ENCODE peak calls at places on chromosome 11, in four cellular contexts. One of them, this sample, is unnamed.

GRCh38 chr11:96052921-96053631 is 129.2 kb upstream of the MTMR2 start:
- DNase-seq in H7: no peak
- DNase-seq in activated naive CD4-positive, alpha-beta T cell treated with anti-CD3 and anti-CD28 coated beads for 36 hours: no peak
- DNase-seq in COLO829: no peak
- DNase-seq in this sample: no peak

GRCh38 chr11:24585192-24585591 is 88.3 kb downstream of the LUZP2 start:
- DNase-seq in H7: no peak
- DNase-seq in activated naive CD4-positive, alpha-beta T cell treated with anti-CD3 and anti-CD28 coated beads for 36 hours: no peak
- DNase-seq in COLO829: no peak
- DNase-seq in this sample: no peak

GRCh38 chr11:35619030-35619753 is 932 bp downstream of the FJX1 start:
- DNase-seq in H7: peak
- DNase-seq in activated naive CD4-positive, alpha-beta T cell treated with anti-CD3 and anti-CD28 coated beads for 36 hours: peak
- DNase-seq in COLO829: no peak
- DNase-seq in this sample: peak

GRCh38 chr11:120563698-120564572 is 52.4 kb downstream of the GRIK4 start:
- DNase-seq in H7: peak
- DNase-seq in activated naive CD4-positive, alpha-beta T cell treated with anti-CD3 and anti-CD28 coated beads for 36 hours: no peak
- DNase-seq in COLO829: no peak
- DNase-seq in this sample: no peak

GRCh38 chr11:4164884-4165590 is 70.4 kb downstream of the RRM1 start:
- DNase-seq in H7: no peak
- DNase-seq in activated naive CD4-positive, alpha-beta T cell treated with anti-CD3 and anti-CD28 coated beads for 36 hours: no peak
- DNase-seq in COLO829: no peak
- DNase-seq in this sample: no peak

GRCh38 chr11:10564692-10565318 is 3.7 kb downstream of the LYVE1 start:
- DNase-seq in H7: no peak
- DNase-seq in activated naive CD4-positive, alpha-beta T cell treated with anti-CD3 and anti-CD28 coated beads for 36 hours: no peak
- DNase-seq in COLO829: no peak
- DNase-seq in this sample: peak

GRCh38 chr11:114026355-114026754 is 33.2 kb upstream of the ZBTB16 start:
- DNase-seq in H7: peak
- DNase-seq in activated naive CD4-positive, alpha-beta T cell treated with anti-CD3 and anti-CD28 coated beads for 36 hours: peak
- DNase-seq in COLO829: no peak
- DNase-seq in this sample: no peak

GRCh38 chr11:29012507-29012906 is 904.3 kb downstream of the METTL15 start:
- DNase-seq in H7: no peak
- DNase-seq in activated naive CD4-positive, alpha-beta T cell treated with anti-CD3 and anti-CD28 coated beads for 36 hours: no peak
- DNase-seq in COLO829: no peak
- DNase-seq in this sample: no peak

GRCh38 chr11:30786392-30787120 is 200.4 kb upstream of the MPPED2 start:
- DNase-seq in H7: no peak
- DNase-seq in activated naive CD4-positive, alpha-beta T cell treated with anti-CD3 and anti-CD28 coated beads for 36 hours: no peak
- DNase-seq in COLO829: no peak
- DNase-seq in this sample: no peak

GRCh38 chr11:73204711-73205121 is 13.4 kb upstream of the P2RY2 start:
- DNase-seq in H7: no peak
- DNase-seq in activated naive CD4-positive, alpha-beta T cell treated with anti-CD3 and anti-CD28 coated beads for 36 hours: no peak
- DNase-seq in COLO829: no peak
- DNase-seq in this sample: no peak

GRCh38 chr11:132126973-132127900 is 756.8 kb downstream of the NTM start:
- DNase-seq in H7: peak
- DNase-seq in activated naive CD4-positive, alpha-beta T cell treated with anti-CD3 and anti-CD28 coated beads for 36 hours: peak
- DNase-seq in COLO829: peak
- DNase-seq in this sample: peak

GRCh38 chr11:3121416-3121815 is 43.7 kb downstream of the OSBPL5 start:
- DNase-seq in H7: peak
- DNase-seq in activated naive CD4-positive, alpha-beta T cell treated with anti-CD3 and anti-CD28 coated beads for 36 hours: no peak
- DNase-seq in COLO829: no peak
- DNase-seq in this sample: no peak

GRCh38 chr11:118263694-118264567 is at the start of gene MPZL2:
- DNase-seq in H7: peak
- DNase-seq in activated naive CD4-positive, alpha-beta T cell treated with anti-CD3 and anti-CD28 coated beads for 36 hours: peak
- DNase-seq in COLO829: no peak
- DNase-seq in this sample: no peak

GRCh38 chr11:6875761-6876160 is 664 bp upstream of the OR10A4 start:
- DNase-seq in H7: no peak
- DNase-seq in activated naive CD4-positive, alpha-beta T cell treated with anti-CD3 and anti-CD28 coated beads for 36 hours: no peak
- DNase-seq in COLO829: no peak
- DNase-seq in this sample: no peak

GRCh38 chr11:99739464-99740089 is 718.8 kb downstream of the CNTN5 start:
- DNase-seq in H7: peak
- DNase-seq in activated naive CD4-positive, alpha-beta T cell treated with anti-CD3 and anti-CD28 coated beads for 36 hours: no peak
- DNase-seq in COLO829: peak
- DNase-seq in this sample: no peak

GRCh38 chr11:17986711-17987220 is 26.1 kb downstream of the SERGEF start:
- DNase-seq in H7: no peak
- DNase-seq in activated naive CD4-positive, alpha-beta T cell treated with anti-CD3 and anti-CD28 coated beads for 36 hours: no peak
- DNase-seq in COLO829: no peak
- DNase-seq in this sample: no peak

GRCh38 chr11:44011797-44012196 is 36.0 kb upstream of the ACCSL start:
- DNase-seq in H7: peak
- DNase-seq in activated naive CD4-positive, alpha-beta T cell treated with anti-CD3 and anti-CD28 coated beads for 36 hours: no peak
- DNase-seq in COLO829: no peak
- DNase-seq in this sample: peak

GRCh38 chr11:119340335-119341221 is at the start of gene C1QTNF5:
- DNase-seq in H7: peak
- DNase-seq in activated naive CD4-positive, alpha-beta T cell treated with anti-CD3 and anti-CD28 coated beads for 36 hours: no peak
- DNase-seq in COLO829: no peak
- DNase-seq in this sample: peak

GRCh38 chr11:921921-922678 is 3.6 kb upstream of the AP2A2 start:
- DNase-seq in H7: peak
- DNase-seq in activated naive CD4-positive, alpha-beta T cell treated with anti-CD3 and anti-CD28 coated beads for 36 hours: no peak
- DNase-seq in COLO829: no peak
- DNase-seq in this sample: peak